ENCODE peak calls at places on chromosomes 1 and 21, in six cellular contexts. K is testis, P is esophagus squamous epithelium, G is heart left ventricle, J is erythroblast, U is GM12892. E is an unnamed sample.

GRCh38 chr1:35860680-35861079 is 22.3 kb upstream of the AGO1 start:
- DNase-seq in K (no peak), U (no peak), G (no peak), P (no peak), J (no peak), E (no peak)

GRCh38 chr1:14955986-14956385 is 197.6 kb upstream of the TMEM51 start:
- DNase-seq in J (no peak), K (no peak), G (no peak), P (no peak), U (no peak), E (no peak)

GRCh38 chr1:217896490-217896889 is 265.3 kb downstream of the SPATA17 start:
- DNase-seq in K (no peak), J (no peak), G (no peak), U (no peak), P (no peak), E (no peak)

GRCh38 chr21:43703068-43703880 is 15.7 kb upstream of the PDXK start:
- DNase-seq in K (peak), G (peak), J (no peak), U (no peak), P (no peak), E (peak)

GRCh38 chr1:110433803-110434202 is 17.1 kb upstream of the PROK1 start:
- DNase-seq in U (no peak), P (no peak), K (no peak), J (peak), G (peak), E (peak)

GRCh38 chr1:2130156-2130555 is 64.4 kb downstream of the FAAP20 start:
- DNase-seq in P (no peak), U (no peak), J (no peak), G (no peak), K (no peak), E (no peak)

GRCh38 chr21:46559291-46559983 is 45.4 kb downstream of the S100B start:
- DNase-seq in K (peak), P (no peak), G (no peak), U (no peak), J (no peak), E (no peak)

GRCh38 chr1:198254521-198254920 is 97.7 kb downstream of the NEK7 start:
- DNase-seq in J (no peak), K (no peak), P (no peak), G (no peak), U (no peak), E (no peak)

GRCh38 chr1:32394890-32395415 is 712 bp upstream of the BSDC1 start:
- DNase-seq in J (no peak), G (no peak), P (no peak), K (no peak), U (no peak), E (no peak)

GRCh38 chr1:224929335-224930237 is at the start of gene DNAH14:
- DNase-seq in P (no peak), J (peak), U (peak), G (peak), K (peak), E (peak)

GRCh38 chr1:183274836-183275235 is 88.8 kb downstream of the LAMC2 start:
- DNase-seq in J (no peak), K (no peak), G (no peak), P (no peak), U (no peak), E (no peak)

GRCh38 chr1:193211539-193211938 is 25.1 kb upstream of the B3GALT2 start:
- DNase-seq in U (no peak), J (no peak), G (no peak), P (no peak), K (no peak), E (no peak)

GRCh38 chr1:171937938-171938337 is 96.6 kb downstream of the DNM3 start:
- DNase-seq in U (no peak), G (no peak), J (no peak), K (no peak), P (no peak), E (no peak)

GRCh38 chr1:26351591-26352337 is 2.2 kb downstream of the CRYBG2 start:
- DNase-seq in K (no peak), G (no peak), U (no peak), P (no peak), J (no peak), E (no peak)

GRCh38 chr1:204196068-204196795 is at the start of gene KISS1:
- DNase-seq in J (no peak), P (no peak), G (no peak), U (no peak), K (no peak), E (no peak)

GRCh38 chr1:168700565-168701331 is 28.3 kb downstream of the DPT start:
- DNase-seq in P (no peak), K (no peak), U (no peak), G (no peak), J (no peak), E (peak)

GRCh38 chr21:25462517-25462971 is 144.7 kb downstream of the MRPL39 start:
- DNase-seq in U (no peak), G (no peak), K (no peak), P (no peak), J (no peak), E (no peak)
- TF ChIP-seq POLR2A in U (peak), G (no peak), K (no peak), P (no peak), J (no peak), E (no peak)

DNA sequence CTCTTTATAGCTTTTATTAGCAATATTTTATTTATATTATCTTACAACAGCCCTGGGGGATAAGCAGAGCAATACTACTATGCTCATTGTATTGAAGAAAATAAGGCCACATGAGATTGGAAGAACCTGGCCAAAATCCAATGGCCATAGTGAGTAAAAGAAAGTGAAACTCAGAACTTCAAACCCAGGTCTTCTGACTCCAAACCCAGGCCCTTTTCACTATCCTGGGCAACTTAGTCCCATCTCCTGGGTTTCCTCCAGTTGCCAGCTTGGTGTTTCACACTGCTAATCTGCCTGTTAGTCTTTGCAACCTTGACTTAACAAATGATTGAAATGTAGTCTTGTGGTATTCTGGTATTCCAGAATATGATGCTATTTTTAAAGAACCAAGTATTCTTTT is 22.4 kb upstream of the EXO1 start:
- DNase-seq in K (no peak), P (no peak), G (no peak), U (no peak), J (peak), E (no peak)
- TF ChIP-seq POLR2A in K (no peak), P (no peak), G (no peak), U (no peak), J (no peak), E (no peak)

GRCh38 chr1:154218545-154218944 is 2.2 kb upstream of the UBAP2L start:
- DNase-seq in J (no peak), K (no peak), U (no peak), G (no peak), P (no peak), E (no peak)

GRCh38 chr1:154220970-154221814 is 437 bp downstream of the UBAP2L start:
- DNase-seq in K (peak), G (peak), P (peak), J (peak), U (peak), E (peak)

GRCh38 chr1:154221815-154222081 is 993 bp downstream of the UBAP2L start:
- DNase-seq in U (no peak), G (no peak), P (no peak), J (peak), K (no peak), E (no peak)

GRCh38 chr1:154219511-154219910 is 1.2 kb upstream of the UBAP2L start:
- DNase-seq in G (no peak), K (peak), P (no peak), J (peak), U (no peak), E (peak)

DNA sequence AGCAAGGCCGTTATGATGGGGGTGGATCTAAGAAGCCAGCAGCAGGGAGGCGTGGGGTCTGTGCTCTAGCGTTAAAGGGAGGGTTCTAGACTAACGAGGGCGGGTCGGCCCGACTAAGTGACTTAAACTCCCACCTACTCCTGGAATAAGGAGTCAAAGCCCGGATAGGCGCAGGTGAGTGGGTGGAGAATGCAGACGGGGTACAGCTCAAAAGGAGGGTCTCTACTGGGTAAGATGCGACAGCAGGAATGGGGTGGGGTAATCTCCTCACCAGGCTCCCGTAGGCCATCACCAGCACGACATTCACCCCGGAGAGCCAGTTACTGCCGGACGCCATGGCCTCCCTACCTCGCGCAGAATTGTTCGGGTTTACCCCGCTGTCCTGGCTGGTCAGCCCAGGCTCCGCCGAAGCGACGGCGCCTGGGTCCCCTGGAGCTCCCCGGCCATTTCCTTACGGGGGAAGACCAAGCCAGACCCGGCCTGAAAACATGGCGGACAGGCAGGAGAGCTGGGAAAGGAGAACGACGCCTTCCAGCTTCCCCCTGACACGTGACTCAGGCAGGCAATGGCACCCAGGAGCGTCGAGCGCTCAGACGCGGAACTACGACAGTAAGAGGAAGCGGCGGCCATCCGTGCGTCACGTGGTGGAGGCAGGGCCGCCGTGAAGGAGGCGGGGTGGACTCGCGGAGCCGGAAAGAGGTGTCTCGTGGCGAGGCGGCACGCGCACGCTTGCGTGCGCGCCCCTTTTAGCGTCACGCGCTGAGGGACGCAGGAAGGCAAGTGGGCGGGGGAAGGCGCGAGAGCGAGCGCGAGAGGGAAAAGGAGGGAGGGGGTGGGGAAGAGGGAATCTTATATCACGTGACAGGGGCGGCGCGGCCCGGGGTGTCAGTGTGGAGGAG is at the start of gene UBAP2L:
- DNase-seq in G (peak), P (peak), J (peak), K (peak), U (peak), E (peak)
- TF ChIP-seq POLR2A in G (peak), P (peak), J (peak), K (peak), U (peak), E (peak)

DNA sequence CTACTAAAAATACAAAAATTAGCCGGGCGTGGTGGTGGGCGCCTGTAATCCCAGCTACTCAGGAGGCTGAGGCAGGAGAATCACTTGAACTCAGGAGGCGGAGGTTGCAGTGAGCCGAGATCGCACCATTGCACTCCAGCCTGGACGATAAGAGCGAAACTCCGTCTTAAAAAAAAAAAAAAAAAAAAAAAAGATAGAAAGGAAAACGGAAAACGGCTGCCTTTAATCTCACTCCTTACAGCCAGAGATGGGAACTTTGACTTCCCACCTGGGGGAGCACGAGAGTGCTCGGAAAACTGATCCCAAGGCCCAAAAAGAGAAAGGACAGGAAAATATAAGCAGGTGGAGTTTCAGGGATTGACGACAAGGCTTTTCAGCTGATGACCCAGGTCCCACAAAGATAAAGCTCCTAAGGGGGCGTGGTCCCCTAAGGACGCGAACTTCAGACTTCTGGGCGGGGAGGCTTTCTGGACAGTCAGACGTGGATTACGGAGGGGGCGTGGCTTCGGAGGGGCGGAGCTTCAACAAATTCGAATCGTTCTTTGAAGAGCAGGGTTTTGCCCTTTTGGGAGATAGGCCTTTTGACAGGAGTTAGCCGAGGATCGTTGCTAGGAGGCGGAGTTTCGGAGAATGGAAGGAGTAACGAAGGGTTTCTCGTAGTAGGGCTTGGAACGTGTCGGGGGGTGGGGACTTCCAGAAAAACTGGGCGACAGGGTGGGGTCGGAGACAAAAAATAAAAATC is 966 bp upstream of the CKS1B start:
- DNase-seq in P (peak), J (peak), U (peak), K (peak), G (peak), E (peak)
- TF ChIP-seq POLR2A in P (peak), J (no peak), U (peak), K (peak), G (peak), E (no peak)

DNA sequence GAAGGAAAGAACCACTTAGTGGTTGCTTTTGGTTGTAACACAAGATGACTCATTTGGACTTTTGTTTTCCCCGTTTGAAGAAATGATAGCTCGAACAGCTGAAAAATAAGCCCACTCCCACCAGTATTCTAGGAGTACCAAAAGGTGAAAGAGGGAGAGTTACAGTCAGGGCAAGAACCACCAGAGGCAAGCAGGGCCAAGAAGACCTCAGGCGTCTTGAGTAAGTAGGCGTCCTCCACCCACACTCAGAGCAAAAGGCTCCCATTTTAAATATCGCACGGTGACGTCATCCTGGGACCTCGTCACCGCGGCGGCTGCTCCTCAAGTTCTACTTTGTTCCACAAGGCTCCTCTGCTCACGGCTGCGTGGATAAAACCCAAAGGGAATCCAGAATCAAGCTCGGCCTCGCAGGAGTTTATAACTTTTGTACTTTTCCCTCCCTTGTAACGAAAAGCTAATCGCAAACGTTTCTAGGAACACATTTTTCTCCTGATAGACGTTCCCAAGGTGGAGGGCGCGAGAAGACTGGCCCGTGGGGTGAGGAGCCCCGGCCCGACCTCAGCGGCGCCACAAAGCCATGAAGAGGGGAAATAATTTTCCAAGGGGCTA is 1.2 kb downstream of the BTG3 start:
- DNase-seq in K (peak), J (peak), G (peak), U (peak), P (peak), E (peak)
- TF ChIP-seq POLR2A in K (peak), J (peak), G (no peak), U (no peak), P (no peak), E (peak)

GRCh38 chr21:41767606-41768370 is 936 bp upstream of the RIPK4 start:
- DNase-seq in U (no peak), J (no peak), G (no peak), P (no peak), K (no peak), E (no peak)

GRCh38 chr21:41769933-41770332 is 3.1 kb upstream of the RIPK4 start:
- DNase-seq in G (no peak), K (no peak), P (no peak), U (no peak), J (no peak), E (no peak)

GRCh38 chr21:41769106-41769505 is 2.3 kb upstream of the RIPK4 start:
- DNase-seq in U (no peak), K (no peak), J (no peak), G (no peak), P (no peak), E (no peak)

GRCh38 chr21:41769521-41769920 is 2.7 kb upstream of the RIPK4 start:
- DNase-seq in P (no peak), J (no peak), U (no peak), K (no peak), G (no peak), E (no peak)

DNA sequence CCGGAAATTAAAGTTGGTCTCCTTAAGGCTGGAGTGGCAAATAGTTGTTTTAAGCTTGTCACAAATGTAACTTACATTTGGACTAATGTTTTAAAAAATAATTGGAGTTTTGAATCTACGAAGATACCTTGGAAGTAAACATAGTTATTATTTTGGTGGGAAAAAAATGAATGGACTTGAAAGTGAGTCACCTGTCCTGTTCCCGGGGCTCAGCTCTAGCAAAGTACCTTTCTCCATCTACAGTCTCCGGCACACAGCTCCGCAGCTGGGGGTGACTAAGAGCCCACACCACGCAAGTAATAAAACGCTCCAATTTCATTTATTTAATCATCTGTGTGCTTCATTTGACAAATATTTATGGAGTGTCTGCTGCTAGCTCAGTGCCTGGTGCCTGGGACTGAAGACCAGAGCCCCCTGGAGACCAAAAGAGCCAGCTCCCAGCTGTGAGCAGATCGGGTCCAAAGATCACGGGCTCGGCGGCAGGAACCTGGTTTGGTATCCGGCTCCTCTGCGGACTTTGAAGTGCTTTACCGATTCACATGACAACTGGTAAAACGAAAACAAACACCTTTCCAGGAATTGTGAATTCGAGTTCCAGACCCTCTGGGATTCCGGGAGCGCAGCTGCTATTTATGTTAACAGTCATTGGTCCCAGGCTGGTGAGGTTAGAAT is 1.7 kb upstream of the RIPK4 start:
- DNase-seq in K (no peak), J (no peak), U (no peak), G (no peak), P (no peak), E (peak)
- TF ChIP-seq POLR2A in K (no peak), J (no peak), U (no peak), G (no peak), P (no peak), E (peak)

DNA sequence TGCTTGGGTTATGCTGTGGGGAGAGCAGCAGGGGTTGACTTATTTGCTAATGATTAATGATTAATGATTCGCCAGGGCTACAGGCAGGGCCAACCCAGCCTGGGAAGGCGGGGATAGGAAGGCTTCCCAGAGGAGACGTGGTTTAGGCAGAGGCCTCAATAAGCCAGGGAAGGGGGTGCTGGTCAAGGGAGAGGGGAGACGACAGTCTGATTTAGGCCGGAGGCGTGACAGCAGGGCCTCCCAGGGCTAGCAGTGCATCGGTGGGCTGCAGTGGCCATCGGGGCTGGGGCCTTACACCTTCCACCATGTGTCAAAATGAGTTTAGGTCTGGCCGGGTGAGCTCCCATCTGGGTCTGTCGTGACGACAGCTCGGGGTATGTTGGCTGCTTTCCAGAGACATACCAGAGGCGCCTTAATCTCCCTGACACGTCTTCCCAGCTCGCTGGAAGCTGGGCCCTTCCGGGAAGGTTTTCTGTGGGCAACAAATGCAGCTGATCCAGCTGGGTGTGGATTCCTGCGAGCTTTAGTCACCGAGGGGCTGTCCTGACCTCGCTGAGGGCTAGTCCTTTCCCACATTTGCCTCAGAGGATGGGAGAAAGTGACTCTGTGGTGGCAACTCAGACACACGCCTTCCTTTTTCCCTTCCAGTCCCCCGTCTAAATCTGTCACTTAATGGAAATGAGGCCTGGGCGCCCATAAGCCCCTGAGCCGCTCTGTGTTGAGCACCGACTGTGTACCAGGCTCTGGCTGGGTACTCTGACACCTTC is 3.7 kb upstream of the SLC1A7 start:
- DNase-seq in K (no peak), P (no peak), G (peak), U (no peak), J (no peak), E (peak)
- TF ChIP-seq POLR2A in K (no peak), P (no peak), G (no peak), U (no peak), J (no peak), E (peak)

E was measured in body of pancreas.